ENCODE peak calls at places on chromosomes 7 and 10, in five cellular contexts. E is epithelial cell of prostate; M is A172; N is astrocyte; T is activated CD8-positive, alpha-beta T cell treated with anti-CD3 and anti-CD28 coated beads for 36 hours. D is an unnamed sample.

GRCh38 chr7:140475747-140476333 is 3.5 kb downstream of the MKRN1 start:
- DNase-seq in N (peak; percentile 7), M (peak; percentile 19), E (no peak), T (peak; percentile 71), D (peak; percentile 54)

GRCh38 chr10:119657725-119658124 is 6.5 kb downstream of the BAG3 start:
- DNase-seq in M (no peak), E (no peak), N (no peak), T (no peak), D (no peak)

GRCh38 chr10:18087398-18087797 is 52.8 kb upstream of the CACNB2 start:
- DNase-seq in E (no peak), N (peak; percentile 23), M (no peak), T (no peak), D (no peak)

GRCh38 chr10:96505150-96506136 is 8.3 kb downstream of the TLL2 start:
- DNase-seq in N (peak; percentile 13), T (no peak), E (peak; percentile 92), M (no peak), D (no peak)

GRCh38 chr7:134618756-134619530 is 27.7 kb upstream of the BPGM start:
- DNase-seq in M (peak; percentile 18), E (peak; percentile 75), T (no peak), N (peak; percentile 64), D (no peak)

GRCh38 chr7:141014091-141014490 is 661 bp downstream of the MRPS33 start:
- DNase-seq in N (peak; percentile 35), E (no peak), T (no peak), M (no peak), D (no peak)

GRCh38 chr10:17847586-17848296 is 38.6 kb downstream of the MRC1 start:
- DNase-seq in N (no peak), T (peak; percentile 17), M (peak; percentile 32), E (no peak), D (no peak)

GRCh38 chr10:102660891-102661613 is 16.8 kb downstream of the TRIM8 start:
- DNase-seq in N (peak; percentile 31), M (no peak), T (peak; percentile 93), E (no peak), D (peak; percentile 86)

GRCh38 chr7:31705377-31705776 is 18.4 kb downstream of the PPP1R17 start:
- DNase-seq in T (no peak), M (no peak), N (no peak), E (no peak), D (no peak)

D was measured in stimulated activated CD8-positive, alpha-beta memory T cell treated with anti-CD3 and anti-CD28 coated beads, Interleukin-4, amount 100 ng/mL, for 48 hours.